ENCODE peak calls at places on chromosomes 1 and 21, in ten cellular contexts. W is AG09309; Y is activated T-cell treated with anti-CD3 and anti-CD28 coated beads, Interleukin-2, amount 50 U/mL, for 24 hours; E is endothelial cell; S is stimulated activated CD8-positive, alpha-beta memory T cell treated with anti-CD3 and anti-CD28 coated beads, Interleukin-4, amount 100 ng/mL, for 4 hours; T is activated effector memory CD4-positive, alpha-beta T cell treated with Interleukin-2 at 50 U/mL for 16 hours; O is LHCN-M2; Q is fibroblast of lung; N is activated CD8-positive, alpha-beta memory T cell treated with anti-CD3 and anti-CD28 coated beads for 24 hours; L is neural crest cell. J is an unnamed sample.

GRCh38 chr1:161505892-161506173 is 576 bp downstream of the FCGR2A start:
- DNase-seq in W (no peak), Y (no peak), E (no peak), S (no peak), T (no peak), O (no peak), Q (no peak), N (no peak), L (no peak), J (no peak)

GRCh38 chr1:110307239-110307974 is 31.8 kb upstream of the RBM15 start:
- DNase-seq in W (no peak), Y (no peak), E (no peak), S (no peak), T (no peak), O (peak; percentile 57), Q (no peak), N (no peak), L (no peak), J (no peak)

GRCh38 chr1:8121261-8122159 is 95.4 kb upstream of the ERRFI1 start:
- DNase-seq in W (no peak), Y (no peak), E (no peak), S (no peak), T (no peak), O (peak; percentile 84), Q (peak; percentile 100), N (no peak), L (no peak), J (peak; percentile 24)

GRCh38 chr1:54904476-54905048 is 17.6 kb upstream of the DHCR24 start:
- DNase-seq in W (peak; percentile 55), Y (no peak), E (no peak), S (no peak), T (no peak), O (no peak), Q (peak; percentile 34), N (no peak), L (no peak), J (no peak)

GRCh38 chr1:151909167-151910149 is at the start of gene THEM4:
- DNase-seq in W (peak; percentile 77), Y (peak; percentile 98), E (peak; percentile 95), S (peak; percentile 87), T (peak; percentile 89), O (peak; percentile 97), Q (peak; percentile 96), N (peak; percentile 98), L (peak; percentile 96), J (peak; percentile 95)

GRCh38 chr1:239899747-239900146 is 191.9 kb upstream of the FMN2 start:
- DNase-seq in W (no peak), Y (no peak), E (no peak), S (no peak), T (no peak), O (no peak), Q (no peak), N (no peak), L (no peak), J (no peak)

GRCh38 chr1:204499511-204500468 is 5.2 kb upstream of the PIK3C2B start:
- DNase-seq in W (no peak), Y (no peak), E (no peak), S (no peak), T (no peak), O (no peak), Q (no peak), N (no peak), L (no peak), J (no peak)

GRCh38 chr1:246638941-246639655 is 72.8 kb downstream of the CNST start:
- DNase-seq in W (no peak), Y (no peak), E (no peak), S (no peak), T (no peak), O (no peak), Q (no peak), N (no peak), L (no peak), J (no peak)

GRCh38 chr1:169957884-169958283 is 64.2 kb upstream of the SCYL3 start:
- DNase-seq in W (no peak), Y (no peak), E (no peak), S (no peak), T (no peak), O (no peak), Q (no peak), N (no peak), L (no peak), J (no peak)

GRCh38 chr1:165647970-165648369 is 16.9 kb downstream of the MGST3 start:
- DNase-seq in W (no peak), Y (no peak), E (no peak), S (no peak), T (no peak), O (no peak), Q (no peak), N (no peak), L (no peak), J (no peak)

GRCh38 chr1:225454067-225454618 is 26.3 kb upstream of the LBR start:
- DNase-seq in W (no peak), Y (peak; percentile 29), E (no peak), S (no peak), T (no peak), O (peak; percentile 46), Q (no peak), N (no peak), L (no peak), J (no peak)

GRCh38 chr1:216614011-216614934 is 109.0 kb downstream of the ESRRG start:
- DNase-seq in W (no peak), Y (no peak), E (no peak), S (no peak), T (no peak), O (no peak), Q (no peak), N (no peak), L (no peak), J (no peak)

GRCh38 chr1:154417338-154417608 is 12.1 kb downstream of the IL6R start:
- DNase-seq in W (no peak), Y (peak; percentile 25), E (no peak), S (no peak), T (no peak), O (no peak), Q (no peak), N (no peak), L (no peak), J (no peak)

GRCh38 chr1:159918041-159918917 is 7.0 kb downstream of the TAGLN2 start:
- DNase-seq in W (no peak), Y (no peak), E (no peak), S (no peak), T (no peak), O (peak; percentile 79), Q (peak; percentile 49), N (no peak), L (no peak), J (no peak)

GRCh38 chr1:117739516-117739915 is 133.7 kb downstream of the TENT5C start:
- DNase-seq in W (no peak), Y (no peak), E (no peak), S (no peak), T (no peak), O (no peak), Q (no peak), N (no peak), L (no peak), J (no peak)

GRCh38 chr1:65265296-65266271 is 43.8 kb upstream of the DNAJC6 start:
- DNase-seq in W (no peak), Y (peak; percentile 60), E (peak; percentile 58), S (no peak), T (peak; percentile 8), O (peak; percentile 61), Q (peak; percentile 34), N (peak; percentile 73), L (peak; percentile 52), J (no peak)

GRCh38 chr1:43853161-43853921 is 80.3 kb upstream of the ARTN start:
- DNase-seq in W (peak; percentile 56), Y (no peak), E (no peak), S (peak; percentile 7), T (no peak), O (peak; percentile 96), Q (peak; percentile 87), N (peak; percentile 57), L (no peak), J (no peak)

GRCh38 chr1:56576880-56577858 is 2.2 kb downstream of the PLPP3 start:
- DNase-seq in W (no peak), Y (no peak), E (peak; percentile 15), S (no peak), T (no peak), O (peak; percentile 54), Q (peak; percentile 59), N (no peak), L (no peak), J (peak; percentile 51)

GRCh38 chr1:6026095-6026809 is 19.4 kb upstream of the KCNAB2 start:
- DNase-seq in W (no peak), Y (peak; percentile 94), E (no peak), S (peak; percentile 89), T (peak; percentile 93), O (peak; percentile 43), Q (no peak), N (peak; percentile 95), L (no peak), J (no peak)

GRCh38 chr21:28712396-28712795 is 280.3 kb downstream of the LTN1 start:
- DNase-seq in W (no peak), Y (no peak), E (no peak), S (no peak), T (no peak), O (peak; percentile 3), Q (no peak), N (no peak), L (no peak), J (no peak)

GRCh38 chr21:41947596-41948403 is 6.0 kb downstream of the C2CD2 start:
- DNase-seq in W (no peak), Y (no peak), E (no peak), S (no peak), T (no peak), O (peak; percentile 81), Q (peak; percentile 58), N (no peak), L (no peak), J (no peak)

GRCh38 chr1:54885863-54886723 is 902 bp downstream of the DHCR24 start:
- DNase-seq in W (no peak), Y (peak; percentile 34), E (peak; percentile 11), S (no peak), T (no peak), O (no peak), Q (no peak), N (peak; percentile 57), L (no peak), J (peak; percentile 68)

GRCh38 chr1:207866471-207867135 is 44.3 kb downstream of the CD34 start:
- DNase-seq in W (no peak), Y (no peak), E (no peak), S (no peak), T (no peak), O (peak; percentile 43), Q (peak; percentile 64), N (peak; percentile 58), L (no peak), J (peak; percentile 25)

GRCh38 chr1:179353546-179353945 is 12.2 kb upstream of the AXDND1 start:
- DNase-seq in W (no peak), Y (no peak), E (no peak), S (no peak), T (no peak), O (peak; percentile 95), Q (peak; percentile 88), N (no peak), L (no peak), J (no peak)

J was measured in HAP-1.